ENCODE peak calls at places on chromosomes 6 and 20, in eight cellular contexts. One of them, this sample, is unnamed.

GRCh38 chr6:12718025-12718424 is 1.5 kb downstream of the PHACTR1 start:
- DNase-seq in IMR-90: peak; percentile 0
- DNase-seq in colonic mucosa: no peak
- DNase-seq in adipocyte: peak; percentile 6
- DNase-seq in GM23248: peak; percentile 78
- DNase-seq in fibroblast of lung: peak; percentile 80
- DNase-seq in SK-N-SH: no peak
- DNase-seq in neural progenitor cell: no peak
- DNase-seq in this sample: no peak

GRCh38 chr6:170264086-170264485 is 26.8 kb downstream of the DLL1 start:
- DNase-seq in IMR-90: no peak
- DNase-seq in colonic mucosa: no peak
- DNase-seq in adipocyte: no peak
- DNase-seq in GM23248: no peak
- DNase-seq in fibroblast of lung: no peak
- DNase-seq in SK-N-SH: no peak
- DNase-seq in neural progenitor cell: no peak
- DNase-seq in this sample: no peak

GRCh38 chr20:1291191-1291741 is 25.2 kb downstream of the SNPH start:
- DNase-seq in IMR-90: peak; percentile 66
- DNase-seq in colonic mucosa: no peak
- DNase-seq in adipocyte: no peak
- DNase-seq in GM23248: peak; percentile 28
- DNase-seq in fibroblast of lung: peak; percentile 53
- DNase-seq in SK-N-SH: no peak
- DNase-seq in neural progenitor cell: no peak
- DNase-seq in this sample: no peak

GRCh38 chr6:11609324-11610071 is 71.9 kb downstream of the TMEM170B start:
- DNase-seq in IMR-90: peak; percentile 85
- DNase-seq in colonic mucosa: no peak
- DNase-seq in adipocyte: peak; percentile 86
- DNase-seq in GM23248: peak; percentile 96
- DNase-seq in fibroblast of lung: peak; percentile 98
- DNase-seq in SK-N-SH: no peak
- DNase-seq in neural progenitor cell: peak; percentile 47
- DNase-seq in this sample: no peak

GRCh38 chr6:133240511-133241087 is 558 bp upstream of the EYA4 start:
- DNase-seq in IMR-90: peak; percentile 75
- DNase-seq in colonic mucosa: no peak
- DNase-seq in adipocyte: peak; percentile 64
- DNase-seq in GM23248: no peak
- DNase-seq in fibroblast of lung: peak; percentile 26
- DNase-seq in SK-N-SH: peak; percentile 53
- DNase-seq in neural progenitor cell: peak; percentile 70
- DNase-seq in this sample: no peak

GRCh38 chr6:128397996-128398395 is 122.4 kb downstream of the PTPRK start:
- DNase-seq in IMR-90: no peak
- DNase-seq in colonic mucosa: no peak
- DNase-seq in adipocyte: no peak
- DNase-seq in GM23248: no peak
- DNase-seq in fibroblast of lung: no peak
- DNase-seq in SK-N-SH: no peak
- DNase-seq in neural progenitor cell: no peak
- DNase-seq in this sample: no peak

GRCh38 chr6:130076512-130076911 is 58.1 kb downstream of the L3MBTL3 start:
- DNase-seq in IMR-90: peak; percentile 13
- DNase-seq in colonic mucosa: no peak
- DNase-seq in adipocyte: peak; percentile 36
- DNase-seq in GM23248: peak; percentile 15
- DNase-seq in fibroblast of lung: peak; percentile 3
- DNase-seq in SK-N-SH: no peak
- DNase-seq in neural progenitor cell: no peak
- DNase-seq in this sample: peak; percentile 75

GRCh38 chr6:159036673-159037072 is 8.1 kb downstream of the TAGAP start:
- DNase-seq in IMR-90: no peak
- DNase-seq in colonic mucosa: peak; percentile 15
- DNase-seq in adipocyte: no peak
- DNase-seq in GM23248: no peak
- DNase-seq in fibroblast of lung: no peak
- DNase-seq in SK-N-SH: no peak
- DNase-seq in neural progenitor cell: no peak
- DNase-seq in this sample: no peak

GRCh38 chr20:18973499-18974173 is 160.1 kb downstream of the SCP2D1 start:
- DNase-seq in IMR-90: no peak
- DNase-seq in colonic mucosa: peak; percentile 29
- DNase-seq in adipocyte: no peak
- DNase-seq in GM23248: peak; percentile 9
- DNase-seq in fibroblast of lung: no peak
- DNase-seq in SK-N-SH: no peak
- DNase-seq in neural progenitor cell: no peak
- DNase-seq in this sample: no peak

GRCh38 chr6:91276315-91276714 is 689.4 kb upstream of the MAP3K7 start:
- DNase-seq in IMR-90: peak; percentile 4
- DNase-seq in colonic mucosa: no peak
- DNase-seq in adipocyte: no peak
- DNase-seq in GM23248: no peak
- DNase-seq in fibroblast of lung: peak; percentile 50
- DNase-seq in SK-N-SH: peak; percentile 18
- DNase-seq in neural progenitor cell: peak; percentile 48
- DNase-seq in this sample: peak; percentile 56

GRCh38 chr6:135322427-135323201 is 141.5 kb downstream of the MYB start:
- DNase-seq in IMR-90: no peak
- DNase-seq in colonic mucosa: no peak
- DNase-seq in adipocyte: no peak
- DNase-seq in GM23248: no peak
- DNase-seq in fibroblast of lung: no peak
- DNase-seq in SK-N-SH: no peak
- DNase-seq in neural progenitor cell: no peak
- DNase-seq in this sample: no peak

GRCh38 chr6:132797975-132798819 is at the start of gene SLC18B1:
- DNase-seq in IMR-90: peak; percentile 26
- DNase-seq in colonic mucosa: peak; percentile 74
- DNase-seq in adipocyte: peak; percentile 74
- DNase-seq in GM23248: peak; percentile 65
- DNase-seq in fibroblast of lung: peak; percentile 33
- DNase-seq in SK-N-SH: peak; percentile 35
- DNase-seq in neural progenitor cell: peak; percentile 76
- DNase-seq in this sample: peak; percentile 46

GRCh38 chr6:155448823-155449789 is 6.5 kb downstream of the NOX3 start:
- DNase-seq in IMR-90: no peak
- DNase-seq in colonic mucosa: no peak
- DNase-seq in adipocyte: no peak
- DNase-seq in GM23248: no peak
- DNase-seq in fibroblast of lung: peak; percentile 23
- DNase-seq in SK-N-SH: peak; percentile 50
- DNase-seq in neural progenitor cell: no peak
- DNase-seq in this sample: no peak

GRCh38 chr6:40353197-40353966 is 233.8 kb downstream of the LRFN2 start:
- DNase-seq in IMR-90: no peak
- DNase-seq in colonic mucosa: no peak
- DNase-seq in adipocyte: no peak
- DNase-seq in GM23248: no peak
- DNase-seq in fibroblast of lung: no peak
- DNase-seq in SK-N-SH: no peak
- DNase-seq in neural progenitor cell: no peak
- DNase-seq in this sample: no peak

GRCh38 chr6:161446296-161446925 is 172.6 kb upstream of the AGPAT4 start:
- DNase-seq in IMR-90: no peak
- DNase-seq in colonic mucosa: no peak
- DNase-seq in adipocyte: no peak
- DNase-seq in GM23248: no peak
- DNase-seq in fibroblast of lung: no peak
- DNase-seq in SK-N-SH: peak; percentile 29
- DNase-seq in neural progenitor cell: no peak
- DNase-seq in this sample: no peak

DNA sequence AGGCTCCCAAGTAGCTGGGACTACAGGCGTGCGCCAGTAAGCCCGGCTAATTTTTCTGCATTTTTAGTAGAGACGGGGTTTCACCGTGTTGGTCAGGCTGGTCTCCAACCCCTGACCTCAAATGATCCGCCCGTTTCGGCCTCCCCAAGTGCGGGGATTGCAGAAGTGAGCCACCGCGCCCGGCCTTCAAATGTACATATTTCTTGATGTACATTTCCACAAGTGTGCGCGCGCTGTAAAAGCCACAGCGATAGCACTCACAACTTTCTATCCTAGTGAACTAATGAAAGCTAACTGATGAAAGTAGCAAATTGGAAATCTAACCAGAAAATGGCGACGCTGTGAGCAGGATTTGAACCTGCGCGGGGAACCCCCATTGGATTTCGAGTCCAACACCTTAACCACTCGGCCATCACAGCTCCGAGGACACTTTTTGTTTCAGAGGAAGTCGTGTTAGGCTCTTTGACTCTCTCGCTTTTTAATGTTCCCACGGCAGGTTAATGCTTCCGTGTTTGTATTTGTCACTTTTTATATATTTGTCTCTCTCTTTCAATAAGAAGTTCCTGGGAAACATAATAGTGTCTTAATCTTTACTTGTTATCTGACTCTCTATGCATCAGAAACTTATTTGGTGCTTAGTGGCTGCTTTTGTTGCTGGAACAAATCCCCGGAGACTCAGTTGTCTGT is 199.4 kb upstream of the ZNF184 start:
- DNase-seq in IMR-90: peak; percentile 52
- DNase-seq in colonic mucosa: peak; percentile 46
- DNase-seq in adipocyte: peak; percentile 57
- DNase-seq in GM23248: peak; percentile 37
- DNase-seq in fibroblast of lung: peak; percentile 59
- DNase-seq in SK-N-SH: no peak
- DNase-seq in neural progenitor cell: peak; percentile 88
- DNase-seq in this sample: no peak
- H3K4me1 ChIP-seq in IMR-90: peaks cover 1% of the 10 kb centered on the region
- H3K4me1 ChIP-seq in colonic mucosa: no peaks in the 10 kb centered on the region
- H3K4me1 ChIP-seq in adipocyte: peaks cover 26% of the 10 kb centered on the region
- H3K4me1 ChIP-seq in GM23248: peaks cover 3% of the 10 kb centered on the region
- H3K4me1 ChIP-seq in fibroblast of lung: no peaks in the 10 kb centered on the region
- H3K4me1 ChIP-seq in SK-N-SH: no peaks in the 10 kb centered on the region
- H3K4me1 ChIP-seq in neural progenitor cell: peaks cover 8% of the 10 kb centered on the region
- H3K4me1 ChIP-seq in this sample: peaks cover 6% of the 10 kb centered on the region

GRCh38 chr6:8814440-8815000 is 379.2 kb upstream of the SLC35B3 start:
- DNase-seq in IMR-90: no peak
- DNase-seq in colonic mucosa: no peak
- DNase-seq in adipocyte: no peak
- DNase-seq in GM23248: no peak
- DNase-seq in fibroblast of lung: no peak
- DNase-seq in SK-N-SH: no peak
- DNase-seq in neural progenitor cell: no peak
- DNase-seq in this sample: no peak

GRCh38 chr6:8810325-8810724 is 375.0 kb upstream of the SLC35B3 start:
- DNase-seq in IMR-90: no peak
- DNase-seq in colonic mucosa: no peak
- DNase-seq in adipocyte: no peak
- DNase-seq in GM23248: no peak
- DNase-seq in fibroblast of lung: no peak
- DNase-seq in SK-N-SH: no peak
- DNase-seq in neural progenitor cell: no peak
- DNase-seq in this sample: no peak
- H3K9ac ChIP-seq in IMR-90: no peak overlapping the region
- H3K9ac ChIP-seq in colonic mucosa: no peak overlapping the region
- H3K9ac ChIP-seq in adipocyte: no peak overlapping the region
- H3K9ac ChIP-seq in GM23248: no peak overlapping the region
- H3K9ac ChIP-seq in fibroblast of lung: no peak overlapping the region
- H3K9ac ChIP-seq in SK-N-SH: no peak overlapping the region
- H3K9ac ChIP-seq in neural progenitor cell: no peak overlapping the region
- H3K9ac ChIP-seq in this sample: no peak overlapping the region

GRCh38 chr6:41791984-41792383 is 4.5 kb downstream of the TOMM6 start:
- DNase-seq in IMR-90: no peak
- DNase-seq in colonic mucosa: no peak
- DNase-seq in adipocyte: no peak
- DNase-seq in GM23248: no peak
- DNase-seq in fibroblast of lung: no peak
- DNase-seq in SK-N-SH: no peak
- DNase-seq in neural progenitor cell: no peak
- DNase-seq in this sample: no peak

GRCh38 chr6:41787219-41787917 is at the start of gene TOMM6:
- DNase-seq in IMR-90: peak; percentile 94
- DNase-seq in colonic mucosa: peak; percentile 96
- DNase-seq in adipocyte: peak; percentile 98
- DNase-seq in GM23248: peak; percentile 98
- DNase-seq in fibroblast of lung: peak; percentile 92
- DNase-seq in SK-N-SH: peak; percentile 91
- DNase-seq in neural progenitor cell: peak; percentile 98
- DNase-seq in this sample: peak; percentile 99

GRCh38 chr6:41789937-41790502 is 2.5 kb downstream of the TOMM6 start:
- DNase-seq in IMR-90: no peak
- DNase-seq in colonic mucosa: no peak
- DNase-seq in adipocyte: no peak
- DNase-seq in GM23248: no peak
- DNase-seq in fibroblast of lung: no peak
- DNase-seq in SK-N-SH: no peak
- DNase-seq in neural progenitor cell: no peak
- DNase-seq in this sample: no peak

GRCh38 chr6:41789390-41789724 is 1.9 kb downstream of the TOMM6 start:
- DNase-seq in IMR-90: no peak
- DNase-seq in colonic mucosa: no peak
- DNase-seq in adipocyte: no peak
- DNase-seq in GM23248: no peak
- DNase-seq in fibroblast of lung: no peak
- DNase-seq in SK-N-SH: no peak
- DNase-seq in neural progenitor cell: no peak
- DNase-seq in this sample: no peak

DNA sequence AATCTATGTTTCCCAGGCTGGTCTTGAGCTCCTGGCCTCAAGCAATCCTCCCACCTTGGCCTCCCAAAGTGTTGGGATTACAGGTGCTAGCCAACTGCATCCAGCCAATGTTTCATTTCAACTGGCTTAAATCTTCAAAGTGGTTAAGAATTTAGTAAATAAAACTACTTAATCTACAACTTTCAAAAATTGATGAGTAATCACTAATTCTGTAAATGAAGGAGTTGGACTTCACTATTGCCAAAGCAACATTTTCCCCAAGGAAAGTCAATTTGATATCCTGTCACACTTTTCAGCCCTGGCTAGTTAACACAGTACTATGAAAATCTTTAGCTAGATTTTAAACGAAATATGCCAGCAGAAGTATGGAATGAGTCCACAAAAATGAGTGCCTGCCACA is 3.8 kb downstream of the TOMM6 start:
- DNase-seq in IMR-90: no peak
- DNase-seq in colonic mucosa: no peak
- DNase-seq in adipocyte: no peak
- DNase-seq in GM23248: no peak
- DNase-seq in fibroblast of lung: no peak
- DNase-seq in SK-N-SH: no peak
- DNase-seq in neural progenitor cell: no peak
- DNase-seq in this sample: no peak
- H3K4me1 ChIP-seq in IMR-90: no peaks in the 10 kb centered on the region
- H3K4me1 ChIP-seq in colonic mucosa: no peaks in the 10 kb centered on the region
- H3K4me1 ChIP-seq in adipocyte: peaks cover 12% of the 10 kb centered on the region
- H3K4me1 ChIP-seq in GM23248: peaks cover 4% of the 10 kb centered on the region
- H3K4me1 ChIP-seq in fibroblast of lung: no peaks in the 10 kb centered on the region
- H3K4me1 ChIP-seq in SK-N-SH: peaks cover 9% of the 10 kb centered on the region
- H3K4me1 ChIP-seq in neural progenitor cell: no peaks in the 10 kb centered on the region
- H3K4me1 ChIP-seq in this sample: peaks cover 12% of the 10 kb centered on the region

DNA sequence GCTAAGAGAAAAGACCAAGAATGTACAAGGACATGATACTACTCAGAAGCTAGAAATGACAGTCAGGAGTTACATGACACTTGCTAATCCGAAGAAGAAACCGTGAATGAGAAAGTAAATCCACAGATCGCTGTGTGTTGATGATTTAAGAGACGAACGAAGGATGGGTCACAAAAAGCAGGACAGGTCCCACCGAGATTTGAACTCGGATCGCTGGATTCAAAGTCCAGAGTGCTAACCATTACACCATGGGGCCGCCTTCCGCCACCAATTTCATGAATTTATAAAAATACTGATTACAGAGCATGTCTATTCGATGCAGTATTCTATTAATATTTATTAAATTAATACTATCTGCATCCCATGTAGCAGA is 54.0 kb upstream of the BTN3A2 start:
- DNase-seq in IMR-90: peak; percentile 59
- DNase-seq in colonic mucosa: peak; percentile 45
- DNase-seq in adipocyte: peak; percentile 52
- DNase-seq in GM23248: peak; percentile 64
- DNase-seq in fibroblast of lung: peak; percentile 66
- DNase-seq in SK-N-SH: no peak
- DNase-seq in neural progenitor cell: peak; percentile 45
- DNase-seq in this sample: peak; percentile 64
- H3K9ac ChIP-seq in IMR-90: no peak overlapping the region
- H3K9ac ChIP-seq in colonic mucosa: no peak overlapping the region
- H3K9ac ChIP-seq in adipocyte: no peak overlapping the region
- H3K9ac ChIP-seq in GM23248: peak overlapping the region; percentile 29
- H3K9ac ChIP-seq in fibroblast of lung: no peak overlapping the region
- H3K9ac ChIP-seq in SK-N-SH: no peak overlapping the region
- H3K9ac ChIP-seq in neural progenitor cell: no peak overlapping the region
- H3K9ac ChIP-seq in this sample: no peak overlapping the region

This sample was measured in Karpas-422.